ENCODE peak calls at places on chromosomes 16 and 17, in six cellular contexts. D, V, B, T, J and R are unnamed samples.

GRCh38 chr16:54398986-54399385 is 112.4 kb upstream of the IRX3 start:
- DNase-seq in B (no peak), V (no peak), J (no peak), D (no peak), T (no peak), R (no peak)

GRCh38 chr17:72378414-72379395 is 257.9 kb downstream of the SOX9 start:
- DNase-seq in T (no peak), B (no peak), D (no peak), J (no peak), V (no peak), R (no peak)

GRCh38 chr17:4329838-4330237 is 36.6 kb downstream of the UBE2G1 start:
- DNase-seq in T (no peak), B (peak; percentile 88), J (no peak), D (no peak), V (no peak), R (no peak)

GRCh38 chr17:44345497-44346026 is 460 bp downstream of the GRN start:
- DNase-seq in V (peak; percentile 62), T (no peak), B (peak; percentile 75), J (peak; percentile 62), D (peak; percentile 51), R (peak; percentile 60)

GRCh38 chr17:49723423-49723822 is 15.7 kb upstream of the SLC35B1 start:
- DNase-seq in D (no peak), B (no peak), V (peak; percentile 57), J (peak; percentile 86), T (no peak), R (peak; percentile 83)

GRCh38 chr16:9123871-9124270 is 32.4 kb downstream of the HAPSTR1 start:
- DNase-seq in J (no peak), T (peak; percentile 75), V (peak; percentile 81), D (peak; percentile 62), B (peak; percentile 80), R (no peak)

GRCh38 chr17:42521666-42522262 is 14.3 kb upstream of the NAGLU start:
- DNase-seq in T (no peak), D (no peak), J (peak; percentile 48), B (no peak), V (no peak), R (peak; percentile 59)

GRCh38 chr17:15289285-15290185 is 24.4 kb upstream of the PMP22 start:
- DNase-seq in T (no peak), B (peak; percentile 97), V (no peak), D (no peak), J (no peak), R (peak; percentile 42)

GRCh38 chr16:11511801-11512200 is 74.9 kb downstream of the LITAF start:
- DNase-seq in V (no peak), D (no peak), J (no peak), T (no peak), B (no peak), R (no peak)

GRCh38 chr16:53768593-53768992 is 64.6 kb downstream of the FTO start:
- DNase-seq in J (no peak), D (peak; percentile 11), B (peak; percentile 87), V (no peak), T (no peak), R (no peak)

GRCh38 chr17:9023389-9024210 is 2.3 kb downstream of the NTN1 start:
- DNase-seq in T (no peak), D (no peak), B (no peak), J (no peak), V (no peak), R (no peak)

GRCh38 chr17:73394523-73395450 is 83.0 kb upstream of the CDC42EP4 start:
- DNase-seq in V (no peak), T (no peak), B (no peak), D (no peak), J (no peak), R (no peak)

GRCh38 chr17:66450008-66450856 is 147.8 kb downstream of the PRKCA start:
- DNase-seq in J (no peak), T (no peak), D (no peak), B (no peak), V (no peak), R (no peak)

GRCh38 chr17:14321476-14321949 is 20.6 kb downstream of the HS3ST3B1 start:
- DNase-seq in B (no peak), D (no peak), T (no peak), J (no peak), V (no peak), R (no peak)

GRCh38 chr17:37465058-37465616 is 24.6 kb upstream of the DUSP14 start:
- DNase-seq in J (no peak), B (no peak), T (no peak), D (no peak), V (no peak), R (no peak)

GRCh38 chr16:26247063-26247462 is 555.3 kb downstream of the HS3ST4 start:
- DNase-seq in T (no peak), V (no peak), B (no peak), D (no peak), J (no peak), R (no peak)

GRCh38 chr16:85750021-85750826 is 672 bp downstream of the C16orf74 start:
- DNase-seq in D (no peak), V (no peak), J (no peak), T (no peak), B (no peak), R (peak; percentile 22)

GRCh38 chr16:57054338-57054737 is 38.0 kb upstream of the CPNE2 start:
- DNase-seq in V (no peak), T (no peak), J (no peak), D (no peak), B (no peak), R (no peak)

GRCh38 chr17:16282522-16282921 is 65.5 kb downstream of the PIGL start:
- DNase-seq in D (no peak), B (peak; percentile 62), J (no peak), T (no peak), V (no peak), R (no peak)

GRCh38 chr17:30413109-30413508 is 34.4 kb downstream of the CPD start:
- DNase-seq in B (no peak), J (no peak), T (no peak), V (no peak), D (no peak), R (no peak)

GRCh38 chr16:84532299-84532724 is 27.9 kb upstream of the MEAK7 start:
- DNase-seq in D (peak; percentile 35), J (peak; percentile 32), T (peak; percentile 60), B (peak; percentile 85), V (peak; percentile 50), R (peak; percentile 72)

GRCh38 chr16:85858984-85859817 is 39.8 kb upstream of the IRF8 start:
- DNase-seq in V (no peak), D (no peak), J (no peak), B (no peak), T (no peak), R (no peak)

GRCh38 chr16:65318138-65318537 is 196.3 kb upstream of the CDH11 start:
- DNase-seq in V (no peak), J (no peak), B (no peak), D (no peak), T (no peak), R (no peak)

GRCh38 chr17:64920419-64921172 is 1.3 kb upstream of the LRRC37A3 start:
- DNase-seq in D (no peak), V (no peak), B (peak; percentile 24), T (no peak), J (no peak), R (no peak)

GRCh38 chr17:79678091-79678731 is 52.5 kb upstream of the ENPP7 start:
- DNase-seq in J (no peak), T (no peak), D (no peak), V (no peak), B (no peak), R (no peak)

GRCh38 chr17:65550075-65550635 is 11.3 kb downstream of the AXIN2 start:
- DNase-seq in T (no peak), D (no peak), V (no peak), J (no peak), B (no peak), R (no peak)

GRCh38 chr17:32936894-32937500 is 9.0 kb downstream of the TMEM98 start:
- DNase-seq in T (peak; percentile 64), B (peak; percentile 69), D (peak; percentile 72), J (peak; percentile 91), V (peak; percentile 81), R (peak; percentile 88)

GRCh38 chr16:70756071-70756470 is 44.9 kb downstream of the VAC14 start:
- DNase-seq in J (no peak), D (no peak), V (no peak), T (no peak), B (no peak), R (no peak)
- H3K27ac ChIP-seq in J (no peak overlapping the region), D (no peak overlapping the region), V (no peak overlapping the region), T (no peak overlapping the region), B (no peak overlapping the region), R (no peak overlapping the region)

GRCh38 chr17:57935833-57936807 is 19.1 kb downstream of the CUEDC1 start:
- DNase-seq in V (peak; percentile 53), B (no peak), T (no peak), J (peak; percentile 72), D (no peak), R (peak; percentile 49)
- H3K4me1 ChIP-seq in V (peaks cover 51% of the 10 kb centered on the region), B (peaks cover 96% of the 10 kb centered on the region), T (peaks cover 27% of the 10 kb centered on the region), J (peaks cover 12% of the 10 kb centered on the region), D (peaks cover 43% of the 10 kb centered on the region), R (peaks cover 11% of the 10 kb centered on the region)

DNA sequence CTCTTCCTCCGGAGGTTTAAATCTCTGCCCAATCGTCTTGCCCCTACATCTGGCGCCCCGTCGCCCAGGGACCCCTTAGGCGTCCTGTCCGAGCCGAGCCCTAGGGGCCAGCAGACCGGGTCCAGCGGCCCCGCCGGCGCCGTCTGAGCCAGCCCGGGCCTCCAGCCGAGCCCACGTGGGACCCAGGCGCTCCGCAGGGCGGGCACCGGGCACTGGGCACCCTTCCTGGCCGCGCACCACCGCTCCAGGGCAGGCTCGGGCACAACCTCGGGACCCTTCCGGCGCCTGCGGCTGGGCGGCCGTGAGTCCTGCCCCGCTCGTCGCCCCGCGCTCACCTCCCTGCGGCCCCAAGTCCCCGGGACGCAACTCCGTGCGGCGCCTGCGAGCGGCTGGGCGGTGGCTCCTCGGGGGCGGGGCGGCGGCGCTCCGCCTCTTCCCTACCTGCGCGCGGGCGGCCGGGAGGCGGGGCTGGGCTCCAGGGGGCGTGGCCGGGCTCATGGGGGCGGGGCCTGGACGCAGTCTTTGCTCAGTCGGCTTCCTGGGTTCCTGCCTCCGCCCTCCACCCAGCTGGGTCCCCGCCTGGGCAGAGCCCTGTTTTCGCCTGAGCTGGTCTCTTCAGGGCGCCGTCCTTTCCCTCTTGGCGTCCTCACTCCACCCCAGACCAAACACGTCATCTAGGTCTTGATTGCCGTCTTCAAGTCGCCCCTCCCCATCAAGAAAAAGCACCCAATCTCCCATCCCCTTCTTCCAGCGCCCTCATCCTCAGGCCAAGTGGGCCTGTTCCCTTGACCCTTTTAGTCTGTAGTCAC is at the start of gene RHBDF2:
- DNase-seq in J (peak; percentile 92), D (peak; percentile 90), V (peak; percentile 96), T (peak; percentile 95), B (peak; percentile 87), R (peak; percentile 93)
- TF ChIP-seq POLR2A in J (no peak), D (peak; percentile 95), V (peak; percentile 75), T (no peak), B (peak; percentile 82), R (no peak)

DNA sequence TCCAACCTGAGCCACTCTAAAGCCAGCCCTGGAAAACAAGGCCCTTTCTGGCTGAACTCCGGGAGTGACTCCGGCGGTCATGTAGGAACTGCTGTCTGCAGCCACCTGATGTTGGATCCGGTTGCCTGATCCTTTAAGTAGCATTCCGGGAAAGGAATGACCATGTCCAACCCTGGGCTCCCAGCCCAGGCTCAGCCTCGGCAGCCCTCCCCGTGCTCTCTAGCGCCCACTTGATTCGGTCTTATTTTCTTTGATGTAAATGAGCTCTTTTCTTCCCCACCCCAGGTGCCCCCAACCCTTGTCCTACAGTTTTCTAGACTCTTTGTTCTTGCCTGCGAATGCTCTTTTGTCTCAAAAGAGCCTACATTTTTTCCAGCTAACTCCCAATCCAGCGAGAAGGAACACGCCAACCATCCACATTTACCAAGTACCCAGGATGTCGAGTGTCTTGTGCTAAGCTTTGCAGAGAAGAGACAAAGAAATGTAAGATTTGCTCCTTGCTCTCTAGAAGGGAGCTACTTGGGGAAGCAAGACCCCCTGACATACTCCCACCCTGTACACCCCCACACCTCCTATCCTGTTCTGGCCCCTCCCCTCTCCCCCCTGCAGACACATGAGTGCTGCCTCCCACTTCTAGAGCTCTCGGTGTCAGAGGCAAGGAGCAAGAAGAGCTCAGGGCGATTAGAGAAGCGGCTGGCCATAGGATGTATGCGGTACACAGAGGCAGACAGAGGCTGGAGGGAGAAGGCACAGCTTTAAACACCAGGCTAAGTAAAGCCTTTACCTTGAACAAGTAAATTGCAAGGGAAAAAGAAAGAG is 53.8 kb downstream of the COG7 start:
- DNase-seq in V (no peak), D (peak; percentile 29), B (no peak), T (peak; percentile 22), J (no peak), R (no peak)
- H3K27ac ChIP-seq in V (no peak overlapping the region), D (no peak overlapping the region), B (no peak overlapping the region), T (peak overlapping the region; percentile 25), J (no peak overlapping the region), R (no peak overlapping the region)